ENCODE peak calls at places on chromosomes 11 and 22, in four cellular contexts. One of them, this sample, is unnamed.

GRCh38 chr22:42214625-42215415 is 55.6 kb downstream of the TCF20 start:
- DNase-seq in neural progenitor cell: peak
- DNase-seq in cardiac muscle cell: no peak
- DNase-seq in hepatocyte: no peak
- DNase-seq in this sample: no peak

GRCh38 chr11:94786264-94787126 is 18.3 kb downstream of the AMOTL1 start:
- DNase-seq in neural progenitor cell: peak
- DNase-seq in cardiac muscle cell: peak
- DNase-seq in hepatocyte: no peak
- DNase-seq in this sample: peak

GRCh38 chr11:15136166-15136565 is 21.4 kb downstream of the INSC start:
- DNase-seq in neural progenitor cell: no peak
- DNase-seq in hepatocyte: no peak
- DNase-seq in cardiac muscle cell: no peak
- DNase-seq in this sample: no peak

GRCh38 chr11:13311570-13311969 is 34.0 kb downstream of the BMAL1 start:
- DNase-seq in hepatocyte: no peak
- DNase-seq in cardiac muscle cell: no peak
- DNase-seq in neural progenitor cell: no peak
- DNase-seq in this sample: no peak

GRCh38 chr11:106424111-106424510 is 346.6 kb downstream of the AASDHPPT start:
- DNase-seq in neural progenitor cell: no peak
- DNase-seq in hepatocyte: peak
- DNase-seq in cardiac muscle cell: no peak
- DNase-seq in this sample: no peak

GRCh38 chr11:102276302-102277182 is 40.7 kb upstream of the BIRC3 start:
- DNase-seq in hepatocyte: peak
- DNase-seq in cardiac muscle cell: peak
- DNase-seq in neural progenitor cell: no peak
- DNase-seq in this sample: no peak

GRCh38 chr11:113446938-113447337 is 28.3 kb downstream of the DRD2 start:
- DNase-seq in hepatocyte: peak
- DNase-seq in cardiac muscle cell: no peak
- DNase-seq in neural progenitor cell: no peak
- DNase-seq in this sample: no peak

GRCh38 chr11:70913715-70914231 is 338.6 kb downstream of the SHANK2 start:
- DNase-seq in cardiac muscle cell: peak
- DNase-seq in neural progenitor cell: peak
- DNase-seq in hepatocyte: no peak
- DNase-seq in this sample: no peak

GRCh38 chr11:74627381-74627780 is 35.0 kb downstream of the POLD3 start:
- DNase-seq in cardiac muscle cell: no peak
- DNase-seq in neural progenitor cell: no peak
- DNase-seq in hepatocyte: no peak
- DNase-seq in this sample: no peak

GRCh38 chr22:50688448-50688847 is 15.8 kb downstream of the SHANK3 start:
- DNase-seq in cardiac muscle cell: no peak
- DNase-seq in neural progenitor cell: no peak
- DNase-seq in hepatocyte: no peak
- DNase-seq in this sample: no peak

GRCh38 chr11:130155106-130155505 is 4.5 kb upstream of the ST14 start:
- DNase-seq in cardiac muscle cell: no peak
- DNase-seq in neural progenitor cell: no peak
- DNase-seq in hepatocyte: no peak
- DNase-seq in this sample: no peak

GRCh38 chr11:102120006-102120405 is 9.8 kb downstream of the YAP1 start:
- DNase-seq in hepatocyte: peak
- DNase-seq in cardiac muscle cell: no peak
- DNase-seq in neural progenitor cell: peak
- DNase-seq in this sample: no peak

GRCh38 chr11:6882747-6883146 is 6.3 kb downstream of the OR10A4 start:
- DNase-seq in cardiac muscle cell: no peak
- DNase-seq in neural progenitor cell: no peak
- DNase-seq in hepatocyte: no peak
- DNase-seq in this sample: no peak

GRCh38 chr11:9315078-9315688 is 790 bp upstream of the TMEM41B start:
- DNase-seq in neural progenitor cell: peak
- DNase-seq in hepatocyte: no peak
- DNase-seq in cardiac muscle cell: no peak
- DNase-seq in this sample: no peak

GRCh38 chr22:49828599-49828965 is 909 bp upstream of the BRD1 start:
- DNase-seq in cardiac muscle cell: no peak
- DNase-seq in neural progenitor cell: no peak
- DNase-seq in hepatocyte: no peak
- DNase-seq in this sample: no peak

GRCh38 chr22:31347251-31348008 is 1.3 kb upstream of the PATZ1 start:
- DNase-seq in neural progenitor cell: peak
- DNase-seq in cardiac muscle cell: peak
- DNase-seq in hepatocyte: peak
- DNase-seq in this sample: peak

GRCh38 chr11:122879785-122880184 is 2.8 kb upstream of the JHY start:
- DNase-seq in hepatocyte: no peak
- DNase-seq in cardiac muscle cell: peak
- DNase-seq in neural progenitor cell: peak
- DNase-seq in this sample: no peak

GRCh38 chr11:88344869-88345268 is 7.3 kb upstream of the CTSC start:
- DNase-seq in neural progenitor cell: no peak
- DNase-seq in cardiac muscle cell: no peak
- DNase-seq in hepatocyte: no peak
- DNase-seq in this sample: no peak

GRCh38 chr22:49215840-49216239 is 611.8 kb downstream of the BRD1 start:
- DNase-seq in cardiac muscle cell: no peak
- DNase-seq in neural progenitor cell: no peak
- DNase-seq in hepatocyte: no peak
- DNase-seq in this sample: no peak

GRCh38 chr11:26743622-26744021 is 21.8 kb upstream of the SLC5A12 start:
- DNase-seq in cardiac muscle cell: no peak
- DNase-seq in neural progenitor cell: no peak
- DNase-seq in hepatocyte: no peak
- DNase-seq in this sample: no peak

GRCh38 chr22:26972281-26972680 is 314.9 kb downstream of the MIAT start:
- DNase-seq in neural progenitor cell: no peak
- DNase-seq in cardiac muscle cell: no peak
- DNase-seq in hepatocyte: no peak
- DNase-seq in this sample: no peak

GRCh38 chr11:18526521-18527296 is at the start of gene TSG101:
- DNase-seq in hepatocyte: peak
- DNase-seq in cardiac muscle cell: peak
- DNase-seq in neural progenitor cell: peak
- DNase-seq in this sample: peak

GRCh38 chr11:117302228-117302627 is 11.1 kb downstream of the BACE1-AS start:
- DNase-seq in cardiac muscle cell: no peak
- DNase-seq in hepatocyte: no peak
- DNase-seq in neural progenitor cell: no peak
- DNase-seq in this sample: no peak

GRCh38 chr11:78231962-78232459 is 43.3 kb downstream of the USP35 start:
- DNase-seq in hepatocyte: no peak
- DNase-seq in neural progenitor cell: no peak
- DNase-seq in cardiac muscle cell: no peak
- DNase-seq in this sample: no peak
- H3K27ac ChIP-seq in hepatocyte: no peak
- H3K27ac ChIP-seq in neural progenitor cell: no peak
- H3K27ac ChIP-seq in cardiac muscle cell: no peak
- H3K27ac ChIP-seq in this sample: no peak

DNA sequence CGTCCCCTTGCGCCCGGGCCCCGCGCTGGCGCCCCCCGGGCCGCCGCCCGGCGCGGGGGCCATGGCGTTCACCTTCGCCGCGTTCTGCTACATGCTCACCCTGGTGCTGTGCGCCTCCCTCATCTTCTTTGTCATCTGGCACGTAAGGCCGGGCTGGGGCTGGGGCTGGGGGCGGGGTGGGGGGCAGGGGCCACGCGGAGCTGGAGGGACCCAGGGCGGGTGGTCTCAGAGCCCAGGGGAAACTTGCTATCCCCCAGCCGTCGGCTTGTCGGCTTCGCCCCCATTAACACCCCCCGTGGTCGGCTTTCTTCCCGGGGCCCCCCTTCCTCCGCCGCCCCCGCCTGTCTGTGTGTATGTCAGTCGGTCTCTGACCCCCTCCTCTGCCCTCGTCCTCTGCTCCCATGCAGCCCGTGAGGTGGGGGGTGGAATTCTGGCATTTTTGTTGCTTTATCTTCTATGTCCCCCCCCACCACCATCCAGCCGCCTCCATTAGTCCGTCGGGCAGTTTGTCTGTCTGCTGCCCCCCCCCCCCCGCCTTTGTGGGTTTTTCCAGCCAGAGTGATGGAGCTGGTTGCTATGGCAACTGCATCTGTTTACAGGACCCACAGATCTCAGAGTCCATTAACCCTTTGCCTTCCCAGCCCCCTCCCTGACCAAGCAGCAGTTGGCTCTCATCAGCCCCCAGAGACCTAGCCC is 569 bp downstream of the CNIH2 start:
- DNase-seq in cardiac muscle cell: no peak
- DNase-seq in neural progenitor cell: peak
- DNase-seq in hepatocyte: no peak
- DNase-seq in this sample: no peak
- H3K27ac ChIP-seq in cardiac muscle cell: no peak
- H3K27ac ChIP-seq in neural progenitor cell: no peak
- H3K27ac ChIP-seq in hepatocyte: no peak
- H3K27ac ChIP-seq in this sample: no peak

DNA sequence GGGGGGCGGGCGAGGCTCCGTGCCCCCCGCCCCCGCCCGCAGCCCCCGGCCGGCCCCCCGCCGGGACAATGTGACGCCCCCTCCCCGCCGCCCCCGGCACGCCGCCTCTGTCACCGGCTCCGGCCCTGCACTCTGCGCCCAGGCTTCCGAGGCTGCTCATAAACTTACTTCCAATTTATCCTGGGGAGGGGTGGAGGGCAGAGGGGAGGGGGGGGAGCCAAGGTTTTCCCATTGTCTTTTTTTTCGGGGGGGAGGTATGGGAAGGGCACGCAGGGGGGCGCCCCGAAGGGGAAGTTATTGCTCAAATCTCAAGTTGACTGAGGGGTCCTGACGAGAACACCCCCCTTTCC is 918 bp downstream of the PHF21A start:
- DNase-seq in neural progenitor cell: peak
- DNase-seq in hepatocyte: no peak
- DNase-seq in cardiac muscle cell: peak
- DNase-seq in this sample: peak
- H3K27ac ChIP-seq in neural progenitor cell: peak
- H3K27ac ChIP-seq in hepatocyte: peak
- H3K27ac ChIP-seq in cardiac muscle cell: peak
- H3K27ac ChIP-seq in this sample: peak

GRCh38 chr22:37242395-37242918 is 1.6 kb downstream of the RAC2 start:
- DNase-seq in neural progenitor cell: no peak
- DNase-seq in hepatocyte: peak
- DNase-seq in cardiac muscle cell: no peak
- DNase-seq in this sample: peak

GRCh38 chr22:37243402-37244113 is 511 bp downstream of the RAC2 start:
- DNase-seq in hepatocyte: no peak
- DNase-seq in neural progenitor cell: no peak
- DNase-seq in cardiac muscle cell: no peak
- DNase-seq in this sample: no peak

GRCh38 chr22:37244114-37244921 is at the start of gene RAC2:
- DNase-seq in neural progenitor cell: peak
- DNase-seq in cardiac muscle cell: peak
- DNase-seq in hepatocyte: peak
- DNase-seq in this sample: peak

GRCh38 chr22:37245740-37246139 is 1.7 kb upstream of the RAC2 start:
- DNase-seq in hepatocyte: no peak
- DNase-seq in neural progenitor cell: no peak
- DNase-seq in cardiac muscle cell: no peak
- DNase-seq in this sample: no peak

GRCh38 chr22:37244922-37245722 is 1.1 kb upstream of the RAC2 start:
- DNase-seq in cardiac muscle cell: no peak
- DNase-seq in neural progenitor cell: no peak
- DNase-seq in hepatocyte: no peak
- DNase-seq in this sample: no peak
- H3K27ac ChIP-seq in cardiac muscle cell: no peak
- H3K27ac ChIP-seq in neural progenitor cell: no peak
- H3K27ac ChIP-seq in hepatocyte: no peak
- H3K27ac ChIP-seq in this sample: peak

DNA sequence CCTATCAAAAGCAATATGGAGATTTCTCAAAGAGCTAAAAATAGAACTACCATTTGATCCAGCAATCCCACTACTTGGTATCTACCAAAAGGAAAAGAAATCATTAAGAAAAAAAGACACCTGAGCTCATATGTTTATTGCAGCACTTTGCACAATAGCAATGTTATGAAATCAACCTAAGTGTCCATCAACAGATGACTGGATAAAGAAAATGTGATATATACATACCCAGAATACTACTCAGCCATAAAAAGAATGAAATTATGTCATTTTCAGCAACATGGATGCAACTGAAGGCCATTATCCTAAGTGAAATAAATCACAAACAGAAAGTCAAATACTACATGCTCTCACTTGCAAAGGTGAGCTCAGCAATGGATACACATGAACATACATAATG is 1565.5 kb upstream of the RAG2 start:
- DNase-seq in cardiac muscle cell: no peak
- DNase-seq in hepatocyte: no peak
- DNase-seq in neural progenitor cell: no peak
- DNase-seq in this sample: no peak
- H3K27ac ChIP-seq in cardiac muscle cell: no peak
- H3K27ac ChIP-seq in hepatocyte: no peak
- H3K27ac ChIP-seq in neural progenitor cell: no peak
- H3K27ac ChIP-seq in this sample: no peak

GRCh38 chr11:1891831-1892115 is at the start of gene PRR33:
- DNase-seq in neural progenitor cell: no peak
- DNase-seq in cardiac muscle cell: no peak
- DNase-seq in hepatocyte: no peak
- DNase-seq in this sample: no peak
- H3K27ac ChIP-seq in neural progenitor cell: no peak
- H3K27ac ChIP-seq in cardiac muscle cell: no peak
- H3K27ac ChIP-seq in hepatocyte: no peak
- H3K27ac ChIP-seq in this sample: peak

DNA sequence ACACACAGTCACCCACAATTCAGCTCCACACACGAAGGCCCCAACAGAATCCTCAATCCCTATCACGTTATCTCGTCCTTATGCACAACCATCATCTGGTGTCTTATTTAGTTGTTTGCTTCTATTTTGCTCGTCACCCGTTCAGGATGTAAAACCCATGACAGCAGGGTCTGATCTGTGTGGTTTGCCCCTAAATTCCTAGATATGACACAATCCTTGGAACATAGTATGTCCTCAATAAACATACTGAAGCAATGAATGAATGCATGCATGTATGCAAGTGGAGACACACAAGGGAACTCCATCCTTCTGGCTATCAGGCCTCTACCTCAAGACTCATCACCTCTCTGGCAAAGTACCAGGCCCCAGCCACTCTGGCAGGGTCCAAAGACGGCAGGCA is 20.2 kb downstream of the STARD10 start:
- DNase-seq in cardiac muscle cell: no peak
- DNase-seq in hepatocyte: no peak
- DNase-seq in neural progenitor cell: no peak
- DNase-seq in this sample: no peak
- H3K27ac ChIP-seq in cardiac muscle cell: peak
- H3K27ac ChIP-seq in hepatocyte: peak
- H3K27ac ChIP-seq in neural progenitor cell: no peak
- H3K27ac ChIP-seq in this sample: no peak

This sample was measured in naive thymus-derived CD4-positive, alpha-beta T cell.